ENCODE peak calls at places on chromosomes 13 and 19, in six cellular contexts. One of them, this sample, is unnamed. For H3K4me1, the result is how much of the 10 kb centered on the place peaks cover.

GRCh38 chr19:38266981-38267597 is 2.7 kb downstream of the SPINT2 start:
- DNase-seq in HepG2: peak
- DNase-seq in GM12878: no peak
- DNase-seq in H1: no peak
- DNase-seq in HCT116: peak
- DNase-seq in K562: peak
- DNase-seq in this sample: no peak

GRCh38 chr19:36423925-36424324 is 5.5 kb upstream of the ZFP82 start:
- DNase-seq in HCT116: no peak
- DNase-seq in H1: no peak
- DNase-seq in GM12878: no peak
- DNase-seq in K562: no peak
- DNase-seq in HepG2: no peak
- DNase-seq in this sample: no peak

GRCh38 chr19:30596813-30597399 is 224.7 kb downstream of the ZNF536 start:
- DNase-seq in HCT116: no peak
- DNase-seq in H1: peak
- DNase-seq in GM12878: no peak
- DNase-seq in K562: no peak
- DNase-seq in HepG2: no peak
- DNase-seq in this sample: peak

GRCh38 chr13:38819053-38819452 is 132.2 kb downstream of the FREM2 start:
- DNase-seq in K562: no peak
- DNase-seq in H1: no peak
- DNase-seq in GM12878: no peak
- DNase-seq in HepG2: no peak
- DNase-seq in HCT116: no peak
- DNase-seq in this sample: no peak

GRCh38 chr19:39765091-39766076 is 13.3 kb upstream of the LEUTX start:
- DNase-seq in HepG2: peak
- DNase-seq in GM12878: no peak
- DNase-seq in H1: peak
- DNase-seq in HCT116: peak
- DNase-seq in K562: peak
- DNase-seq in this sample: peak

GRCh38 chr19:47670736-47671135 is 42.5 kb upstream of the EHD2 start:
- DNase-seq in GM12878: no peak
- DNase-seq in H1: no peak
- DNase-seq in HCT116: no peak
- DNase-seq in HepG2: no peak
- DNase-seq in K562: no peak
- DNase-seq in this sample: no peak

GRCh38 chr19:34806976-34807860 is 34.2 kb upstream of the ZNF599 start:
- DNase-seq in K562: no peak
- DNase-seq in HepG2: no peak
- DNase-seq in HCT116: no peak
- DNase-seq in H1: no peak
- DNase-seq in GM12878: no peak
- DNase-seq in this sample: no peak

GRCh38 chr19:34990578-34991192 is 9.4 kb upstream of the GRAMD1A start:
- DNase-seq in K562: no peak
- DNase-seq in HepG2: no peak
- DNase-seq in HCT116: no peak
- DNase-seq in H1: no peak
- DNase-seq in GM12878: peak
- DNase-seq in this sample: no peak

GRCh38 chr13:41458187-41458938 is 1.0 kb downstream of the RGCC start:
- DNase-seq in HepG2: no peak
- DNase-seq in H1: peak
- DNase-seq in HCT116: no peak
- DNase-seq in K562: peak
- DNase-seq in GM12878: no peak
- DNase-seq in this sample: no peak

GRCh38 chr19:47107201-47107952 is 6.2 kb downstream of the ZC3H4 start:
- DNase-seq in K562: no peak
- DNase-seq in HCT116: no peak
- DNase-seq in HepG2: peak
- DNase-seq in GM12878: no peak
- DNase-seq in H1: no peak
- DNase-seq in this sample: no peak

GRCh38 chr19:35977446-35978222 is 17.4 kb upstream of the SDHAF1 start:
- DNase-seq in HepG2: peak
- DNase-seq in K562: peak
- DNase-seq in GM12878: no peak
- DNase-seq in H1: peak
- DNase-seq in HCT116: peak
- DNase-seq in this sample: no peak

GRCh38 chr13:95918860-95919259 is 134.3 kb downstream of the UGGT2 start:
- DNase-seq in K562: no peak
- DNase-seq in GM12878: no peak
- DNase-seq in HepG2: no peak
- DNase-seq in H1: no peak
- DNase-seq in HCT116: no peak
- DNase-seq in this sample: no peak

GRCh38 chr19:16085115-16085514 is 8.8 kb downstream of the TPM4 start:
- DNase-seq in HCT116: no peak
- DNase-seq in GM12878: no peak
- DNase-seq in K562: no peak
- DNase-seq in HepG2: no peak
- DNase-seq in H1: no peak
- DNase-seq in this sample: no peak
- H3K4me1 ChIP-seq in HCT116: under half
- H3K4me1 ChIP-seq in GM12878: half or more
- H3K4me1 ChIP-seq in K562: under half
- H3K4me1 ChIP-seq in HepG2: half or more
- H3K4me1 ChIP-seq in H1: under half
- H3K4me1 ChIP-seq in this sample: under half

GRCh38 chr13:39942901-39943273 is 287.4 kb downstream of the COG6 start:
- DNase-seq in HCT116: peak
- DNase-seq in HepG2: peak
- DNase-seq in K562: peak
- DNase-seq in H1: peak
- DNase-seq in GM12878: peak
- DNase-seq in this sample: peak
- TF ChIP-seq YY1 in HCT116: peak
- TF ChIP-seq YY1 in HepG2: no peak
- TF ChIP-seq YY1 in K562: no peak
- TF ChIP-seq YY1 in H1: peak
- TF ChIP-seq YY1 in GM12878: peak
- TF ChIP-seq YY1 in this sample: no peak

GRCh38 chr13:80083097-80083429 is 257.9 kb downstream of the SPRY2 start:
- DNase-seq in K562: no peak
- DNase-seq in GM12878: no peak
- DNase-seq in HCT116: no peak
- DNase-seq in H1: no peak
- DNase-seq in HepG2: no peak
- DNase-seq in this sample: no peak
- TF ChIP-seq ZNF274 in K562: no peak
- TF ChIP-seq ZNF274 in GM12878: no peak
- TF ChIP-seq ZNF274 in HCT116: no peak
- TF ChIP-seq ZNF274 in H1: no peak
- TF ChIP-seq ZNF274 in HepG2: no peak
- TF ChIP-seq ZNF274 in this sample: no peak

DNA sequence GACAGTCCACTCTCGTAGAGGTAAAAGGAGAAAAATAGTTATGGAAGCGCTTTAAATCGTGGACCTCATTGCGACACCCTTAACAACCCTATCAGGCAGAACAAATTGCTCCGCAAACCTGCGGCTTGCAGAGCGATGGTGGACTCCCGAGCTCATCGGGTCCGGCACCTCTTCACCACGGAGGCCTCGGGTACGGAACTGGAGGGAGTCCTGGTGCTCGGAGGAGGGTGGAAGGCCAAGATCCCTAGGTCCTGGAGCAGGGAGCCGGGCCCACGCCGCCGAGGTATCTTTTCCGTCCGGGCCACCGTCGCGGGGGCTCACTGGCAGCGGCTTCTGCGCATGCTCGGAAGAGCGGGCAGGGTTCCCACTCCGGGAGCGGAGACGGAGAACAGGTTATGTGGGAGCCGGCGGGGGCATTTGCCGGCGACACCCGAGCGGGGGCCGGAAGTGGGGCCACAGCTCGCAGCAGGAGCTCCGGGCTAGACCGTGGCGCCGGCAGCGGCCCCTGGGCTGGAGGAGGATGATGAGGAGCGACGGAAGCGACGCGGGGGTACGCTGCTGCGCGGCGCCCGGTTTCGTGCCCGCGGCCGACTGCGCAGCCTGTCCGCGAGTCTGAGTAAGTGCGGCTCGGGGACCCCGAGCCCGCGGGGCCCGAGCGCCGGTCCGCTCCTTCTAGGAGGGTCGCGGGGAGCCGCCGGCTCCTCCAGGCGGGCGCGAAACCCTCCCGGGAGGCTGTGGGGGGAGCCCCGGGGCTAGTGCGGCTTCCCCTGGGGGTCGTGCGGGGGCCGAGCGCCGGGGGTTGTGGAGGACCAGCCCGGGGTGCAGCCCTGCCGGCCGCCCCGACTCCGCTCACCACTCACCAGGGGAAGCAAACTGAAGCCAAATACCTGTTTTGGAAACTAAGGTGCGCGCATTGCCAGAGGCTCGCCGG is at the start of gene ABHD13:
- DNase-seq in K562: peak
- DNase-seq in H1: peak
- DNase-seq in GM12878: peak
- DNase-seq in HepG2: peak
- DNase-seq in HCT116: peak
- DNase-seq in this sample: peak
- H3K4me1 ChIP-seq in K562: under half
- H3K4me1 ChIP-seq in H1: under half
- H3K4me1 ChIP-seq in GM12878: under half
- H3K4me1 ChIP-seq in HepG2: under half
- H3K4me1 ChIP-seq in HCT116: under half
- H3K4me1 ChIP-seq in this sample: under half

GRCh38 chr13:105759467-105759866 is 776.0 kb downstream of the EFNB2 start:
- DNase-seq in HepG2: no peak
- DNase-seq in HCT116: no peak
- DNase-seq in H1: no peak
- DNase-seq in GM12878: no peak
- DNase-seq in K562: no peak
- DNase-seq in this sample: no peak

GRCh38 chr13:105758929-105759328 is 776.5 kb downstream of the EFNB2 start:
- DNase-seq in HepG2: no peak
- DNase-seq in H1: no peak
- DNase-seq in HCT116: no peak
- DNase-seq in K562: no peak
- DNase-seq in GM12878: no peak
- DNase-seq in this sample: no peak

GRCh38 chr13:105762096-105762495 is 773.4 kb downstream of the EFNB2 start:
- DNase-seq in K562: no peak
- DNase-seq in GM12878: no peak
- DNase-seq in HCT116: no peak
- DNase-seq in H1: no peak
- DNase-seq in HepG2: no peak
- DNase-seq in this sample: no peak

GRCh38 chr13:105763851-105764250 is 771.6 kb downstream of the EFNB2 start:
- DNase-seq in GM12878: no peak
- DNase-seq in HepG2: no peak
- DNase-seq in K562: no peak
- DNase-seq in HCT116: no peak
- DNase-seq in H1: no peak
- DNase-seq in this sample: no peak
- TF ChIP-seq YY1 in GM12878: no peak
- TF ChIP-seq YY1 in HepG2: no peak
- TF ChIP-seq YY1 in K562: no peak
- TF ChIP-seq YY1 in HCT116: no peak
- TF ChIP-seq YY1 in H1: no peak
- TF ChIP-seq YY1 in this sample: no peak

GRCh38 chr19:1773173-1773572 is 19.9 kb downstream of the ONECUT3 start:
- DNase-seq in HCT116: peak
- DNase-seq in GM12878: no peak
- DNase-seq in HepG2: no peak
- DNase-seq in H1: no peak
- DNase-seq in K562: no peak
- DNase-seq in this sample: no peak
- TF ChIP-seq ZNF274 in HCT116: no peak
- TF ChIP-seq ZNF274 in GM12878: no peak
- TF ChIP-seq ZNF274 in HepG2: no peak
- TF ChIP-seq ZNF274 in H1: no peak
- TF ChIP-seq ZNF274 in K562: no peak
- TF ChIP-seq ZNF274 in this sample: no peak

This sample was measured in NT2/D1.